ENCODE peak calls at places on chromosomes 12 and 14, in six cellular contexts. W is NB4, B is fibroblast of pulmonary artery, D is psoas muscle, F is ovary, R is astrocyte of the cerebellum. V is an unnamed sample.

GRCh38 chr12:21677622-21678277 is 20.1 kb upstream of the LDHB start:
- DNase-seq in W (no peak), B (no peak), D (no peak), F (no peak), R (no peak), V (no peak)

GRCh38 chr12:48105321-48105866 is 485 bp downstream of the SENP1 start:
- DNase-seq in W (no peak), B (peak; percentile 22), D (no peak), F (no peak), R (no peak), V (no peak)

GRCh38 chr12:71476513-71476912 is 36.9 kb downstream of the LGR5 start:
- DNase-seq in W (no peak), B (peak; percentile 66), D (no peak), F (no peak), R (peak; percentile 77), V (peak; percentile 83)

GRCh38 chr14:100930270-100930669 is 26.7 kb upstream of the RTL1 start:
- DNase-seq in W (no peak), B (no peak), D (no peak), F (no peak), R (no peak), V (no peak)

GRCh38 chr14:74922752-74923401 is at the start of gene RPS6KL1:
- DNase-seq in W (peak; percentile 70), B (peak; percentile 78), D (peak; percentile 93), F (peak; percentile 74), R (peak; percentile 33), V (peak; percentile 79)

GRCh38 chr12:107929436-107929835 is 154.9 kb downstream of the ASCL4 start:
- DNase-seq in W (peak; percentile 73), B (peak; percentile 22), D (no peak), F (no peak), R (peak; percentile 5), V (peak; percentile 2)

GRCh38 chr12:50271724-50272247 is 11.5 kb downstream of the LIMA1 start:
- DNase-seq in W (no peak), B (peak; percentile 65), D (no peak), F (no peak), R (no peak), V (peak; percentile 35)

GRCh38 chr14:103576371-103577024 is 13.7 kb downstream of the COA8 start:
- DNase-seq in W (no peak), B (peak; percentile 92), D (peak; percentile 88), F (peak; percentile 85), R (peak; percentile 45), V (peak; percentile 85)

GRCh38 chr12:51393676-51394545 is 2.7 kb upstream of the GALNT6 start:
- DNase-seq in W (peak; percentile 64), B (peak; percentile 86), D (no peak), F (no peak), R (peak; percentile 9), V (peak; percentile 73)

GRCh38 chr12:75674393-75674792 is 163.0 kb upstream of the KRR1 start:
- DNase-seq in W (no peak), B (no peak), D (no peak), F (no peak), R (no peak), V (no peak)

GRCh38 chr12:104909761-104910160 is 48.3 kb downstream of the SLC41A2 start:
- DNase-seq in W (no peak), B (peak; percentile 63), D (no peak), F (no peak), R (no peak), V (no peak)

GRCh38 chr14:77890873-77891272 is 91.0 kb downstream of the ADCK1 start:
- DNase-seq in W (no peak), B (no peak), D (no peak), F (no peak), R (no peak), V (no peak)

GRCh38 chr12:52226446-52226845 is 6.6 kb upstream of the KRT7 start:
- DNase-seq in W (no peak), B (peak; percentile 55), D (no peak), F (no peak), R (no peak), V (no peak)

GRCh38 chr12:76270657-76271358 is 77.4 kb downstream of the BBS10 start:
- DNase-seq in W (no peak), B (no peak), D (no peak), F (no peak), R (no peak), V (peak; percentile 42)

GRCh38 chr14:22536853-22537338 is 52.1 kb downstream of the DAD1 start:
- DNase-seq in W (peak; percentile 97), B (peak; percentile 95), D (peak; percentile 60), F (no peak), R (peak; percentile 91), V (peak; percentile 95)

GRCh38 chr12:87368259-87368658 is 660.9 kb downstream of the C12orf50 start:
- DNase-seq in W (no peak), B (no peak), D (no peak), F (no peak), R (no peak), V (no peak)

GRCh38 chr12:105740337-105740736 is 398.4 kb downstream of the NUAK1 start:
- DNase-seq in W (no peak), B (no peak), D (no peak), F (no peak), R (peak; percentile 89), V (peak; percentile 50)

GRCh38 chr12:52015393-52016081 is 8.8 kb downstream of the TAMALIN start:
- DNase-seq in W (peak; percentile 96), B (no peak), D (peak; percentile 48), F (no peak), R (no peak), V (no peak)

GRCh38 chr12:21438643-21439042 is 1.2 kb downstream of the PYROXD1 start:
- DNase-seq in W (peak; percentile 28), B (peak; percentile 8), D (no peak), F (no peak), R (no peak), V (no peak)

GRCh38 chr14:30283822-30284446 is 275.0 kb upstream of the G2E3 start:
- DNase-seq in W (peak; percentile 47), B (peak; percentile 65), D (no peak), F (no peak), R (peak; percentile 20), V (peak; percentile 66)

GRCh38 chr14:22159968-22160367 is 429.1 kb downstream of the DAD1 start:
- DNase-seq in W (peak; percentile 8), B (no peak), D (no peak), F (no peak), R (no peak), V (no peak)

GRCh38 chr14:87522575-87522974 is 470.4 kb downstream of the GALC start:
- DNase-seq in W (no peak), B (no peak), D (no peak), F (no peak), R (no peak), V (no peak)

GRCh38 chr14:87529081-87529480 is 463.9 kb downstream of the GALC start:
- DNase-seq in W (no peak), B (no peak), D (no peak), F (no peak), R (no peak), V (no peak)

GRCh38 chr14:87524011-87524410 is 469.0 kb downstream of the GALC start:
- DNase-seq in W (no peak), B (no peak), D (no peak), F (no peak), R (no peak), V (no peak)
- H3K4me3 ChIP-seq in W (no peak overlapping the region), B (no peak overlapping the region), D (no peak overlapping the region), F (no peak overlapping the region), R (no peak overlapping the region), V (no peak overlapping the region)

DNA sequence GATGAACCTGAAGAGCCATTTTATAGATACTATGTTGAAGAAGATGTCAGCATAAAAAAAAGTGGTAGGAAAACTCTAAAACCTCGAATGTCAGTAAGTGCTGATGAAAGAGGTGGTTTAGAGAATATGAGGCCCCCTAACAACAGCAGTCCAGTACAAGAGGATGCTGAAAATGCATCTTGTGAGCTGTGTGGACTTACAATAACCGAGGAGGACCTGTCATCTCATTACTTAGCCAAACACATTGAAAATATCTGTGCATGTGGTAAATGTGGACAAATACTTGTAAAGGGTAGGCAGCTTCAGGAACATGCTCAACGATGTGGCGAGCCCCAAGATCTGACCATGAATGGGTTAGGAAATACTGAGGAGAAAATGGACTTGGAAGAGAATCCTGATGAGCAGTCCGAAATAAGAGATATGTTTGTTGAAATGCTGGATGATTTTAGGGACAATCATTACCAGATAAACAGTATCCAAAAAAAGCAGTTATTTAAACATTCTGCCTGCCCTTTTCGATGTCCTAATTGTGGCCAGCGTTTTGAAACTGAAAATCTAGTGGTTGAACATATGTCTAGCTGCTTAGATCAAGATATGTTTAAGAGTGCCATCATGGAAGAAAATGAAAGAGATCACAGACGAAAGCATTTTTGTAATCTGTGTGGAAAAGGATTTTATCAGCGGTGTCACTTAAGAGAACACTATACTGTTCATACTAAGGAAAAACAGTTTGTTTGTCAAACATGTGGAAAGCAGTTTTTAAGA is 17.8 kb upstream of the HSPA2 start:
- DNase-seq in W (no peak), B (no peak), D (no peak), F (no peak), R (no peak), V (no peak)
- TF ChIP-seq CTCF in W (no peak), B (no peak), D (no peak), F (no peak), R (no peak), V (no peak)

DNA sequence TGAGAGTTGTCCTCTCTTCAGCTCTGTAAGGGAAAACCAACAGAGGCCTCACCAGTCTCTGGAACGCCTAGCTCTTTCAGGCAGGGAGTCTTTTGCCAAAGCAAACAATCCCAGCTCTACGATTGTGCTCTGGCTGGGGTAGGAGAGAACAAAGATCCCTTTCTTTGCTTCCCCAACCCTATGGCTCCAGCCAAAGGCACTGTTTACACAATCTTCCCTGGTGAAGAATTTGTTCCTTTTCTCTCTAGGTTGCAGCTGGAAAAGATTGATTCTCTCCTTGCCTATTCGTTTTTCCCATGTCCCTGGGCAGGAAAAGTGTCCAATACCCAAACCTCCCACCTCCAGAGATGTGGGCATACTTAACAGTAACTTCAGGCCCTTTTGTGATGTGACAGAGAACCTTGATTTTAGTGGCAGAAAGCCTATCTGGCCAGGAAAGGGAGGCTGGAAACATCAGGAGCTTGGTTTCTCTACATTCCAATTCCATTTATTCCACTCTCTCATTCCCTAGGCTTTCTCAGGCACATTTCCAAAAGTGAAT is 16.8 kb downstream of the ATP5MC2 start:
- DNase-seq in W (no peak), B (peak; percentile 93), D (no peak), F (peak; percentile 40), R (peak; percentile 88), V (peak; percentile 93)
- H3K4me3 ChIP-seq in W (no peak overlapping the region), B (no peak overlapping the region), D (peak overlapping the region; percentile 32), F (no peak overlapping the region), R (no peak overlapping the region), V (no peak overlapping the region)

DNA sequence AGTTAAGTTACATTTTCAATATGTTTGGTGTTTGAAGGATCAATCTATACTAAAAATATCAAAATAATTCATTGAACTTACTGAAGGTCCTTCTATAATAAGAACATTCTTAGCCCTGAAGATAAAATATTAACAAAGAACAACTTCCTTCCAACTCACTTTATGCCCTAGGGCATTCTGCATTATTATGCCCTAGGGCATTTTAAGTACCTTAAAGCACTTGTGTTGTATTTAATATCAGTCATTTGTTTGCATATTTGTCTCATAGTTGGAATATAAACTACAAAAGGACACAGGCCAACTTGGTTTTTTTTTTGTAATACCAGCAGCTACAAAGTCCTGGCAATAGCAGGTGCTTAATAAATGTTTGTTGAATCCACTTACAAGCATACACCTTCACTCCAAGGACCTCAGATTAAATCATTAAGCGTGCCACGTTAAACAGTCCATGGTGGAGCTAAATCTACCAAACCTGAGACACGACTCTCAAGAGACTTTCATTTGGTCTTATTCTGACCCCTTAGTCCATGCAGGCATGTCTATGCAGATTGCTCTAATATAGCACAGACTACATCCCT is 50.7 kb downstream of the EPS8 start:
- DNase-seq in W (no peak), B (no peak), D (no peak), F (no peak), R (no peak), V (no peak)
- TF ChIP-seq CTCF in W (no peak), B (no peak), D (no peak), F (no peak), R (no peak), V (no peak)